ENCODE peak calls at places on chromosomes 12 and 14, in seven cellular contexts. One of them, this sample, is unnamed. For H3K4me1 and H3K36me3, the result is how much of the 10 kb centered on the place peaks cover.

GRCh38 chr12:99253068-99253467 is 394.5 kb upstream of the GARIN6 start:
- DNase-seq in PC-3: peak
- DNase-seq in endodermal cell: no peak
- DNase-seq in colonic mucosa: no peak
- DNase-seq in DND-41: no peak
- DNase-seq in fibroblast of lung: no peak
- DNase-seq in neural progenitor cell: peak
- DNase-seq in this sample: no peak

GRCh38 chr12:3157581-3158328 is 80.6 kb downstream of the TSPAN9 start:
- DNase-seq in PC-3: no peak
- DNase-seq in endodermal cell: no peak
- DNase-seq in colonic mucosa: no peak
- DNase-seq in DND-41: no peak
- DNase-seq in fibroblast of lung: no peak
- DNase-seq in neural progenitor cell: no peak
- DNase-seq in this sample: no peak

GRCh38 chr12:17097674-17098073 is 491.7 kb upstream of the LMO3 start:
- DNase-seq in PC-3: no peak
- DNase-seq in endodermal cell: no peak
- DNase-seq in colonic mucosa: no peak
- DNase-seq in DND-41: no peak
- DNase-seq in fibroblast of lung: no peak
- DNase-seq in neural progenitor cell: no peak
- DNase-seq in this sample: peak

GRCh38 chr12:102390068-102390467 is 90.3 kb downstream of the IGF1 start:
- DNase-seq in PC-3: no peak
- DNase-seq in endodermal cell: no peak
- DNase-seq in colonic mucosa: no peak
- DNase-seq in DND-41: no peak
- DNase-seq in fibroblast of lung: no peak
- DNase-seq in neural progenitor cell: no peak
- DNase-seq in this sample: no peak

GRCh38 chr14:50792634-50793068 is 38.3 kb downstream of the NIN start:
- DNase-seq in PC-3: no peak
- DNase-seq in endodermal cell: no peak
- DNase-seq in colonic mucosa: no peak
- DNase-seq in DND-41: no peak
- DNase-seq in fibroblast of lung: no peak
- DNase-seq in neural progenitor cell: no peak
- DNase-seq in this sample: no peak

GRCh38 chr12:93749515-93749914 is 72.3 kb downstream of the CRADD start:
- DNase-seq in PC-3: no peak
- DNase-seq in endodermal cell: no peak
- DNase-seq in colonic mucosa: no peak
- DNase-seq in DND-41: no peak
- DNase-seq in fibroblast of lung: no peak
- DNase-seq in neural progenitor cell: no peak
- DNase-seq in this sample: no peak

GRCh38 chr12:32365473-32366064 is 33.8 kb upstream of the FGD4 start:
- DNase-seq in PC-3: peak
- DNase-seq in endodermal cell: peak
- DNase-seq in colonic mucosa: peak
- DNase-seq in DND-41: peak
- DNase-seq in fibroblast of lung: peak
- DNase-seq in neural progenitor cell: peak
- DNase-seq in this sample: no peak

GRCh38 chr14:23600806-23601205 is 22.2 kb upstream of the JPH4 start:
- DNase-seq in PC-3: no peak
- DNase-seq in endodermal cell: no peak
- DNase-seq in colonic mucosa: no peak
- DNase-seq in DND-41: no peak
- DNase-seq in fibroblast of lung: no peak
- DNase-seq in neural progenitor cell: no peak
- DNase-seq in this sample: no peak

GRCh38 chr12:48795550-48796455 is 6.9 kb upstream of the ADCY6 start:
- DNase-seq in PC-3: peak
- DNase-seq in endodermal cell: peak
- DNase-seq in colonic mucosa: peak
- DNase-seq in DND-41: peak
- DNase-seq in fibroblast of lung: peak
- DNase-seq in neural progenitor cell: peak
- DNase-seq in this sample: no peak

GRCh38 chr12:132814232-132814631 is 14.4 kb downstream of the GOLGA3 start:
- DNase-seq in PC-3: no peak
- DNase-seq in endodermal cell: no peak
- DNase-seq in colonic mucosa: no peak
- DNase-seq in DND-41: no peak
- DNase-seq in fibroblast of lung: no peak
- DNase-seq in neural progenitor cell: no peak
- DNase-seq in this sample: no peak

GRCh38 chr12:100995201-100995600 is 200.6 kb downstream of the ANO4 start:
- DNase-seq in PC-3: peak
- DNase-seq in endodermal cell: peak
- DNase-seq in colonic mucosa: no peak
- DNase-seq in DND-41: no peak
- DNase-seq in fibroblast of lung: no peak
- DNase-seq in neural progenitor cell: peak
- DNase-seq in this sample: no peak

DNA sequence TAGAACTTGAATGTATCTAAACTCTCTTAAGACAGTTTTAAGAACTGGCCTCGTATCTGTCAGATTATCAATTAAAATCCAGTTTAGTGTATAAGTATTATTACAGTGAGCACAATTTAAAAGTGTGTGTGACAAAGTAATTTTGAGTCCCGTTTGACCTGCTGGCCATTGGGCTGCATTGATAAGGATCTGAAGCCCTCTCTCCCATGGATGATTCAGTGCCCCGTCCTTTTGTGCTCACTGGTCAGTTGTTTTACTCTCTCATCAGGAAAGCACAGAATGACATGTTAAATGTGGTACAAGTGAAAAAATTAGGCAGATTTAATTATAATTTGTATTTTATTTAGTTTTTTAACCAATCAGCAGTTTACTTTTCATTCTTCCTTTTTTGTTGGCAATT is 123.1 kb downstream of the GPR135 start:
- DNase-seq in PC-3: no peak
- DNase-seq in endodermal cell: no peak
- DNase-seq in colonic mucosa: no peak
- DNase-seq in DND-41: no peak
- DNase-seq in fibroblast of lung: no peak
- DNase-seq in neural progenitor cell: no peak
- DNase-seq in this sample: no peak
- H3K4me1 ChIP-seq in PC-3: under half
- H3K4me1 ChIP-seq in endodermal cell: under half
- H3K4me1 ChIP-seq in colonic mucosa: under half
- H3K4me1 ChIP-seq in DND-41: under half
- H3K4me1 ChIP-seq in fibroblast of lung: under half
- H3K4me1 ChIP-seq in neural progenitor cell: half or more
- H3K4me1 ChIP-seq in this sample: under half

GRCh38 chr14:88129306-88130056 is 124.5 kb downstream of the GPR65 start:
- DNase-seq in PC-3: peak
- DNase-seq in endodermal cell: no peak
- DNase-seq in colonic mucosa: no peak
- DNase-seq in DND-41: peak
- DNase-seq in fibroblast of lung: peak
- DNase-seq in neural progenitor cell: no peak
- DNase-seq in this sample: no peak
- H3K9ac ChIP-seq in PC-3: no peak
- H3K9ac ChIP-seq in endodermal cell: no peak
- H3K9ac ChIP-seq in colonic mucosa: no peak
- H3K9ac ChIP-seq in DND-41: no peak
- H3K9ac ChIP-seq in fibroblast of lung: no peak
- H3K9ac ChIP-seq in neural progenitor cell: no peak
- H3K9ac ChIP-seq in this sample: no peak

DNA sequence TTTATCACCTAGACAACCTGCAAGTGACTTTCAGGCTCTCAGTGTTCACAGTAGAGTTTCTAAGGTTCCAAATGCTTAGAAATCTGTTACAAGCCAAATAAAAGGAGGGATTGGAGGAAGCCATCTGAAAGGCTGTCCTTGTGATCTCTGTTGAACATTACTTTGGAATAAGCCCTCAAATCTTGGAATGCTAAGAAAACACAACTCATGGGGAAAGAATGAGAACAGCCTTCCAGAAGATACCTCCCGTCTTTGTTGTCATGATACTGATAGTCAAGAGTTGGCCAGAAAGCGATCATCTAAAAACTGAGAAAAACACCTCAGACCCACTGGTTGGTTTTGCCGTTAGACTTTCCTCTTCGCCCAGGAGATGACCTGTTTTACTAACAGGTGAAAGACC is 44.4 kb upstream of the KCNK13 start:
- DNase-seq in PC-3: no peak
- DNase-seq in endodermal cell: no peak
- DNase-seq in colonic mucosa: no peak
- DNase-seq in DND-41: no peak
- DNase-seq in fibroblast of lung: no peak
- DNase-seq in neural progenitor cell: no peak
- DNase-seq in this sample: no peak
- H3K36me3 ChIP-seq in PC-3: under half
- H3K36me3 ChIP-seq in endodermal cell: half or more
- H3K36me3 ChIP-seq in colonic mucosa: under half
- H3K36me3 ChIP-seq in DND-41: half or more
- H3K36me3 ChIP-seq in fibroblast of lung: under half
- H3K36me3 ChIP-seq in neural progenitor cell: under half
- H3K36me3 ChIP-seq in this sample: under half

DNA sequence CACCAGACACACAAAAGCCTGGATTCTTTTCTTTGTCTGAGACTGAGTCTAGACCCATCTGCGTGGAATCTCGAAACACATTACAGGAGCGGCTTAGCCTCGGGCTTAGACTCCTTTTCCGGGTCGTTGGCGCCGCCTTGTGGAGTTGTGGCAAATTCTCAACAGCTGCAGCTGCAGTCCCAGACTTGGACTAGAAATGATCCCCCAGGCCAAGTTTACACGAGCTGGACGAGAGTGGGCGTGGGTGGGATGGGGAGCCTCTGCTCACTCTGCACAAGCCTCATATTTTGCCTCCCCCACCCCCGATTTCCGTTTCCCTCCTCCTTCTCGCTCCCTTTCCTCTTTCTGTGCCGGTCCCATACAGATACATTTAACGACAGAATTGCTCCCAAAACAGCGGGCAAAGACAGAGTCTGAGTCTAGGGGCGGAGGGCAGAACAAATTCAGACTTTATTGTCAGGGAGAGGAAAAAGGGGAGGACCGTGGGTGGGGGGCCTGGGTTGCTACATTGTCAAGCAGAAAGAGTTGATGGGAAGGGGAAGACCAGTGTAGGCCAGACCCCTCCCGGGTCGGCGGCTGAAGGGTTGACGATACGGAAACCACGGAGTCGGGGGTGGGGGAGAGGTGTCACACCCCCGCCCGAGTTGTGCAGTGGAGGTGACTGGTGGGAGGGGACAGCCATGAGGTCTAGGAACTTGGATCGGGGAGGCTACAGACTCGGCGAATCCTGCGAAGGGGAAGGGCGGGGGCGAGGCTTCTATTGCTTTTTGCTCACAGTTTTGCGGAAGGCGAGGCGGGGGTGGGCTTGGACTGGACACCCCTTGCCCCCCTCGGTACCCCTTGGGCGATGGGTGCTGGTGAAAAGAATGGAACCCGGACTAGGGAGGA is 4.7 kb upstream of the GPR84 start:
- DNase-seq in PC-3: peak
- DNase-seq in endodermal cell: peak
- DNase-seq in colonic mucosa: peak
- DNase-seq in DND-41: peak
- DNase-seq in fibroblast of lung: peak
- DNase-seq in neural progenitor cell: peak
- DNase-seq in this sample: peak
- H3K4me1 ChIP-seq in PC-3: under half
- H3K4me1 ChIP-seq in endodermal cell: under half
- H3K4me1 ChIP-seq in colonic mucosa: under half
- H3K4me1 ChIP-seq in DND-41: under half
- H3K4me1 ChIP-seq in fibroblast of lung: under half
- H3K4me1 ChIP-seq in neural progenitor cell: under half
- H3K4me1 ChIP-seq in this sample: under half

GRCh38 chr12:65876898-65877721 is 52.8 kb downstream of the HMGA2 start:
- DNase-seq in PC-3: peak
- DNase-seq in endodermal cell: peak
- DNase-seq in colonic mucosa: no peak
- DNase-seq in DND-41: no peak
- DNase-seq in fibroblast of lung: peak
- DNase-seq in neural progenitor cell: peak
- DNase-seq in this sample: no peak
- H3K9ac ChIP-seq in PC-3: no peak
- H3K9ac ChIP-seq in endodermal cell: peak
- H3K9ac ChIP-seq in colonic mucosa: no peak
- H3K9ac ChIP-seq in DND-41: no peak
- H3K9ac ChIP-seq in fibroblast of lung: no peak
- H3K9ac ChIP-seq in neural progenitor cell: no peak
- H3K9ac ChIP-seq in this sample: no peak

GRCh38 chr14:91366749-91367148 is 50.9 kb downstream of the CCDC88C start:
- DNase-seq in PC-3: no peak
- DNase-seq in endodermal cell: no peak
- DNase-seq in colonic mucosa: no peak
- DNase-seq in DND-41: no peak
- DNase-seq in fibroblast of lung: no peak
- DNase-seq in neural progenitor cell: no peak
- DNase-seq in this sample: no peak
- H3K36me3 ChIP-seq in PC-3: under half
- H3K36me3 ChIP-seq in endodermal cell: under half
- H3K36me3 ChIP-seq in colonic mucosa: under half
- H3K36me3 ChIP-seq in DND-41: under half
- H3K36me3 ChIP-seq in fibroblast of lung: under half
- H3K36me3 ChIP-seq in neural progenitor cell: under half
- H3K36me3 ChIP-seq in this sample: under half

DNA sequence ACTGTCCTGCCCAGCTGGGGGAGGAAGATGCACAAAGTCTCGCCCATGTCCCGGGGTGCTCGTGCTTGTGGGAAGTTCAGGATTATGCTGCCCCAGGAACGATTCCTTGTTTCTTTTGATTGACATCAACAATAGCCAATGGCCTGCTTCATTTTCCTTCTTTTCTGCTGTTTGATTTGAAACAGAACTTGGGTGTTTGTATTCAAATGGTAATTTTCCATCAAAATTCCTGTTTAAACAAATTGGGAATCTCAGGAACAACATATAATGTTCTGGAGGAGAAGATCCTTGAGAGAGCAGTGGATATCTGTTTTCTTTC is 97.4 kb downstream of the ADGRD1 start:
- DNase-seq in PC-3: no peak
- DNase-seq in endodermal cell: no peak
- DNase-seq in colonic mucosa: no peak
- DNase-seq in DND-41: no peak
- DNase-seq in fibroblast of lung: no peak
- DNase-seq in neural progenitor cell: no peak
- DNase-seq in this sample: no peak
- H3K4me1 ChIP-seq in PC-3: under half
- H3K4me1 ChIP-seq in endodermal cell: under half
- H3K4me1 ChIP-seq in colonic mucosa: under half
- H3K4me1 ChIP-seq in DND-41: under half
- H3K4me1 ChIP-seq in fibroblast of lung: under half
- H3K4me1 ChIP-seq in neural progenitor cell: under half
- H3K4me1 ChIP-seq in this sample: under half